ENCODE peak calls at places on chromosomes 2 and 18, in four cellular contexts. X, O, N and T are unnamed samples.

GRCh38 chr2:18518116-18519111 is 42.0 kb downstream of the RDH14 start:
- DNase-seq in X (no peak), O (no peak), N (no peak), T (no peak)

GRCh38 chr2:29583104-29583503 is 338.3 kb downstream of the ALK start:
- DNase-seq in X (no peak), O (no peak), N (no peak), T (no peak)

GRCh38 chr18:60684843-60685513 is 312.4 kb upstream of the MC4R start:
- DNase-seq in X (peak; percentile 8), O (peak; percentile 0), N (peak; percentile 57), T (peak; percentile 37)

GRCh38 chr2:45944075-45944474 is 292.6 kb downstream of the PRKCE start:
- DNase-seq in X (no peak), O (no peak), N (peak; percentile 63), T (no peak)

GRCh38 chr18:35064291-35064690 is 23.1 kb downstream of the MAPRE2 start:
- DNase-seq in X (no peak), O (no peak), N (no peak), T (no peak)

GRCh38 chr2:176364578-176364977 is 95.3 kb downstream of the MTX2 start:
- DNase-seq in X (no peak), O (no peak), N (no peak), T (no peak)

GRCh38 chr18:63365909-63366269 is 1.1 kb downstream of the KDSR start:
- DNase-seq in X (no peak), O (peak; percentile 14), N (no peak), T (peak; percentile 61)

GRCh38 chr2:188604579-188604978 is 312.9 kb downstream of the GULP1 start:
- DNase-seq in X (no peak), O (no peak), N (no peak), T (no peak)

GRCh38 chr2:128388414-128389032 is 69.9 kb upstream of the HS6ST1 start:
- DNase-seq in X (no peak), O (no peak), N (no peak), T (no peak)

GRCh38 chr2:131673400-131674173 is 145.9 kb downstream of the CCDC74A start:
- DNase-seq in X (peak; percentile 78), O (peak; percentile 78), N (peak; percentile 67), T (peak; percentile 84)

GRCh38 chr2:28048341-28048740 is 157.8 kb downstream of the BABAM2 start:
- DNase-seq in X (no peak), O (no peak), N (no peak), T (no peak)

GRCh38 chr2:49861821-49862220 is 707.5 kb upstream of the FSHR start:
- DNase-seq in X (no peak), O (no peak), N (no peak), T (no peak)

GRCh38 chr18:4119127-4119648 is 335.9 kb downstream of the DLGAP1 start:
- DNase-seq in X (no peak), O (no peak), N (no peak), T (no peak)

GRCh38 chr18:10032331-10032979 is 118.6 kb downstream of the VAPA start:
- DNase-seq in X (no peak), O (no peak), N (peak; percentile 27), T (no peak)

GRCh38 chr2:23694058-23695045 is 232.6 kb downstream of the ATAD2B start:
- DNase-seq in X (no peak), O (no peak), N (no peak), T (no peak)

GRCh38 chr2:130836501-130837174 is at the start of gene ARHGEF4:
- DNase-seq in X (peak; percentile 49), O (peak; percentile 41), N (no peak), T (peak; percentile 56)

GRCh38 chr2:226623587-226624368 is 175.8 kb downstream of the IRS1 start:
- DNase-seq in X (no peak), O (no peak), N (no peak), T (no peak)

DNA sequence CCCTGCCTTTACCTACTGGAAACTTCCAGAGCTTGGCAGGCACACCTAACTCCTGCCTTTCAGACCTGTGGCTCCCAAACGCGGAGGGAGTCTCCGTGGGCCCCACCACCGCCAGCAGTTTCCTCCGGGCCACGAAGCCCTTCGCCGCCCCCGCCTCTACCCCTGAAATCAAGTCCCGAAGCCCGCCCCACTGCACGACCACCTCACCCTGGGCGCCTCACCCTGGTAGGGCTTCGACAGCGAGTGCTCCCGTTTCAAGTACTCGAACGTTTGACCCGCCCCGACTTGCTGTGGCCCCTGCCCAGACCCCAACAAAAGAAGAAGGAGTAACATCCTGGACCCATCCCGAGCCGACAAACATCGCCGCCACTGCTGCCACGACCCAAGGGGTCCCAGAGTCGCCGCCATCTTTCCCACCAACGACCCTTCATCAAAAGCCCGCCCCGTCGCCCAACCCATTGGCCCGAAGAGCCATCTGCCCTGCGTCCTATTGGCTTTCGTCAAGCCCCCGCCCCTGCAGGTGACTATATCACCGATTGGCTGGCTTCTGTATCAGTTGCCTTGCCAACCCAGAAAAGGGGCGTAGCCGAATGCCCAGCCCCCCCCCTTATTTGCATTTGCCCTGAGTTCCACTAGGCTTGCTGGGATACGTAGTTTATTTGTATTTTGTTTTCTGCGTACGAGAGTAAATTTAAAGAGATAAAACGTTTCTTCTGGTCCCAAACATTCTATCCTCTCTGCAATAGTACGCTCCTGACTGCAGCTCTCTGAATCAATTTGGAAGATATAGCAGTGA is at the start of gene LMAN2L:
- DNase-seq in X (peak; percentile 96), O (peak; percentile 98), N (peak; percentile 98), T (peak; percentile 98)
- TF ChIP-seq POLR2A in X (peak; percentile 80), O (peak; percentile 84), N (peak; percentile 85), T (peak; percentile 61)

GRCh38 chr2:26407517-26407916 is 5.8 kb downstream of the DRC1 start:
- DNase-seq in X (no peak), O (peak; percentile 39), N (no peak), T (no peak)
- TF ChIP-seq MYC in X (no peak), O (no peak), N (no peak), T (no peak)

GRCh38 chr2:88090446-88091283 is 23.0 kb downstream of the SMYD1 start:
- DNase-seq in X (no peak), O (no peak), N (peak; percentile 18), T (peak; percentile 53)
- TF ChIP-seq MAX in X (no peak), O (no peak), N (no peak), T (no peak)

GRCh38 chr2:202033317-202034248 is at the start of gene FZD7:
- DNase-seq in X (peak; percentile 89), O (peak; percentile 91), N (peak; percentile 71), T (peak; percentile 96)
- TF ChIP-seq POLR2A in X (peak; percentile 55), O (peak; percentile 49), N (no peak), T (peak; percentile 37)